ENCODE peak calls at places on chromosomes 11 and 22, in five cellular contexts. T is stromal cell of bone marrow, D is GM12891, K is fibroblast of the conjunctiva, C is HEK293T. U is an unnamed sample.

GRCh38 chr22:35301370-35301874 is 1.7 kb downstream of the TOM1 start:
- DNase-seq in T (peak; percentile 95), D (no peak), K (peak; percentile 86), C (no peak), U (no peak)

GRCh38 chr22:39241632-39242388 is 3.0 kb downstream of the PDGFB start:
- DNase-seq in T (no peak), D (no peak), K (no peak), C (no peak), U (peak; percentile 57)

GRCh38 chr11:21545701-21546100 is 647.2 kb upstream of the ANO5 start:
- DNase-seq in T (no peak), D (no peak), K (no peak), C (no peak), U (no peak)

GRCh38 chr11:128837627-128838026 is 29.5 kb downstream of the KCNJ1 start:
- DNase-seq in T (no peak), D (no peak), K (no peak), C (no peak), U (peak; percentile 30)

GRCh38 chr22:50728523-50728931 is 9.5 kb upstream of the ACR start:
- DNase-seq in T (no peak), D (no peak), K (no peak), C (no peak), U (no peak)

GRCh38 chr11:126514061-126514713 is 158.7 kb downstream of the ST3GAL4 start:
- DNase-seq in T (peak; percentile 12), D (no peak), K (no peak), C (no peak), U (no peak)

GRCh38 chr22:33699176-33699575 is 221.1 kb downstream of the LARGE1 start:
- DNase-seq in T (no peak), D (no peak), K (no peak), C (no peak), U (no peak)

GRCh38 chr11:20097319-20098221 is 62.7 kb downstream of the DBX1 start:
- DNase-seq in T (peak; percentile 89), D (no peak), K (peak; percentile 80), C (no peak), U (no peak)

GRCh38 chr11:126336646-126337045 is 18.8 kb upstream of the ST3GAL4 start:
- DNase-seq in T (no peak), D (no peak), K (no peak), C (no peak), U (no peak)

GRCh38 chr22:26756675-26757293 is 99.4 kb downstream of the MIAT start:
- DNase-seq in T (no peak), D (peak; percentile 57), K (no peak), C (peak; percentile 82), U (peak; percentile 27)

GRCh38 chr22:40009231-40009769 is 14.5 kb downstream of the FAM83F start:
- DNase-seq in T (no peak), D (no peak), K (no peak), C (no peak), U (no peak)

GRCh38 chr11:131951146-131951545 is 580.7 kb downstream of the NTM start:
- DNase-seq in T (no peak), D (no peak), K (no peak), C (no peak), U (no peak)

GRCh38 chr11:11179239-11179638 is 173.8 kb downstream of the CSNK2A3 start:
- DNase-seq in T (peak; percentile 78), D (no peak), K (peak; percentile 28), C (no peak), U (no peak)

GRCh38 chr11:29124436-29124835 is 892.4 kb downstream of the KCNA4 start:
- DNase-seq in T (no peak), D (no peak), K (no peak), C (no peak), U (no peak)

U was measured in activated effector memory CD4-positive, alpha-beta T cell treated with Interleukin-2 at 50 U/mL for 16 hours.